ENCODE peak calls at places on chromosomes 11 and 22, in seven cellular contexts. O is NCI-H460; G is activated CD8-positive, alpha-beta memory T cell treated with anti-CD3 and anti-CD28 coated beads, Interleukin-2, amount 50 U/mL, for 48 hours; K is D341Med; T is stimulated activated CD4-positive, alpha-beta T cell treated with anti-CD3 and anti-CD28 coated beads, Interleukin-15, amount 100 ng/mL, for 1 hour; C is NCI-H82; S is Kasumi-1. D is an unnamed sample.

GRCh38 chr11:109729761-109730160 is 307.8 kb downstream of the C11orf87 start:
- DNase-seq in G (no peak), T (no peak), K (no peak), S (no peak), O (no peak), C (no peak), D (no peak)

GRCh38 chr11:70046089-70046488 is 32.0 kb upstream of the ANO1 start:
- DNase-seq in K (no peak), T (no peak), C (no peak), O (no peak), S (no peak), G (no peak), D (no peak)

GRCh38 chr22:23751441-23751996 is 607 bp upstream of the ZNF70 start:
- DNase-seq in O (no peak), C (peak; percentile 53), T (no peak), G (peak; percentile 66), K (no peak), S (no peak), D (no peak)

GRCh38 chr11:121841487-121842167 is 274.4 kb downstream of the BLID start:
- DNase-seq in T (no peak), C (no peak), K (no peak), S (no peak), G (no peak), O (no peak), D (peak; percentile 17)

GRCh38 chr22:43743131-43743530 is 69.0 kb downstream of the EFCAB6 start:
- DNase-seq in T (no peak), O (no peak), G (no peak), S (no peak), K (no peak), C (peak; percentile 51), D (no peak)

GRCh38 chr11:74466916-74467885 is at the start of gene KCNE3:
- DNase-seq in S (no peak), C (no peak), G (peak; percentile 41), K (no peak), O (no peak), T (no peak), D (no peak)

GRCh38 chr11:17244046-17244445 is 32.5 kb upstream of the NUCB2 start:
- DNase-seq in G (no peak), T (no peak), O (no peak), K (no peak), C (no peak), S (no peak), D (no peak)

GRCh38 chr11:125401235-125401634 is 94.8 kb downstream of the FEZ1 start:
- DNase-seq in O (no peak), S (no peak), G (no peak), T (no peak), K (no peak), C (peak; percentile 66), D (no peak)

GRCh38 chr11:67651976-67652895 is 1.7 kb upstream of the ACY3 start:
- DNase-seq in K (no peak), S (no peak), G (no peak), C (no peak), O (no peak), T (no peak), D (no peak)

GRCh38 chr11:13338437-13339069 is 61.0 kb downstream of the BMAL1 start:
- DNase-seq in G (peak; percentile 60), S (no peak), O (peak; percentile 80), T (no peak), C (no peak), K (no peak), D (peak; percentile 26)

D was measured in HTR-8/SVneo.